ENCODE peak calls at places on chromosomes 7 and 10, in five cellular contexts. A is Peyer's patch, F is cardiac fibroblast, T is progenitor cell of endocrine pancreas, G is lower lobe of right lung. E is an unnamed sample.

GRCh38 chr7:24933298-24933697 is 46.7 kb downstream of the OSBPL3 start:
- DNase-seq in F (no peak), T (no peak), A (no peak), G (no peak), E (no peak)

GRCh38 chr10:13706604-13707003 is 119.8 kb downstream of the PRPF18 start:
- DNase-seq in T (no peak), F (no peak), G (no peak), A (no peak), E (no peak)

GRCh38 chr10:60919551-60919950 is 24.4 kb downstream of the RHOBTB1 start:
- DNase-seq in A (no peak), F (no peak), G (no peak), T (no peak), E (no peak)

GRCh38 chr7:42945821-42946615 is 13.8 kb downstream of the MRPL32 start:
- DNase-seq in G (no peak), F (no peak), A (no peak), T (no peak), E (no peak)

GRCh38 chr7:117871401-117871777 is 1.9 kb downstream of the CTTNBP2 start:
- DNase-seq in T (no peak), G (no peak), A (no peak), F (no peak), E (no peak)

GRCh38 chr10:1465421-1465902 is 271.9 kb downstream of the ADARB2 start:
- DNase-seq in F (no peak), G (no peak), T (no peak), A (peak; percentile 37), E (no peak)

GRCh38 chr7:5422324-5423271 is 1.0 kb downstream of the TNRC18 start:
- DNase-seq in G (peak; percentile 63), T (no peak), A (no peak), F (peak; percentile 39), E (peak; percentile 26)

GRCh38 chr10:124612611-124613498 is 131.3 kb downstream of the FAM53B start:
- DNase-seq in A (peak; percentile 75), G (no peak), T (no peak), F (peak; percentile 75), E (peak; percentile 67)

GRCh38 chr7:22156205-22156604 is 200.7 kb downstream of the RAPGEF5 start:
- DNase-seq in T (no peak), A (no peak), G (no peak), F (peak; percentile 79), E (no peak)

GRCh38 chr10:4352566-4352961 is 473.4 kb upstream of the AKR1E2 start:
- DNase-seq in G (no peak), T (no peak), A (no peak), F (peak; percentile 39), E (no peak)

GRCh38 chr10:11528286-11528685 is 83.2 kb downstream of the USP6NL start:
- DNase-seq in A (no peak), T (no peak), F (no peak), G (no peak), E (no peak)

GRCh38 chr7:1811850-1812692 is 142.0 kb downstream of the ELFN1 start:
- DNase-seq in T (no peak), F (no peak), A (no peak), G (no peak), E (no peak)

GRCh38 chr10:112374724-112375541 is 1.0 kb downstream of the ACSL5 start:
- DNase-seq in T (no peak), F (no peak), G (no peak), A (peak; percentile 46), E (no peak)

GRCh38 chr10:64576497-64576896 is 1055.3 kb downstream of the REEP3 start:
- DNase-seq in T (no peak), A (no peak), F (no peak), G (no peak), E (no peak)

GRCh38 chr10:70440296-70441160 is 953 bp downstream of the NODAL start:
- DNase-seq in F (no peak), G (no peak), T (no peak), A (no peak), E (no peak)

GRCh38 chr7:99997545-99998137 is 17.8 kb upstream of the ZKSCAN1 start:
- DNase-seq in F (peak; percentile 33), T (no peak), G (peak; percentile 68), A (peak; percentile 68), E (no peak)

GRCh38 chr10:43959854-43960415 is 311.3 kb upstream of the ZNF32 start:
- DNase-seq in G (no peak), A (no peak), T (no peak), F (no peak), E (no peak)

GRCh38 chr10:99709480-99710229 is 22.3 kb downstream of the COX15 start:
- DNase-seq in G (no peak), F (peak; percentile 32), A (no peak), T (no peak), E (no peak)

GRCh38 chr7:30349170-30349569 is 64.8 kb downstream of the ZNRF2 start:
- DNase-seq in G (no peak), A (no peak), F (no peak), T (no peak), E (no peak)

GRCh38 chr10:132389631-132390454 is 7.2 kb upstream of the PWWP2B start:
- DNase-seq in A (no peak), T (no peak), F (no peak), G (peak; percentile 44), E (no peak)

GRCh38 chr7:69599879-69600764 is 1.8 kb downstream of the AUTS2 start:
- DNase-seq in G (no peak), T (no peak), A (no peak), F (no peak), E (no peak)

GRCh38 chr10:31864834-31865518 is 63.7 kb downstream of the ARHGAP12 start:
- DNase-seq in F (peak; percentile 55), T (no peak), G (no peak), A (no peak), E (no peak)

GRCh38 chr7:88758355-88759215 is 915 bp upstream of the ZNF804B start:
- DNase-seq in F (no peak), G (no peak), A (no peak), T (no peak), E (no peak)

GRCh38 chr7:157772486-157773130 is 435.8 kb downstream of the DNAJB6 start:
- DNase-seq in T (no peak), F (no peak), G (peak; percentile 40), A (no peak), E (no peak)

GRCh38 chr10:80090120-80090519 is 11.7 kb downstream of the TMEM254 start:
- DNase-seq in F (no peak), G (no peak), T (no peak), A (no peak), E (no peak)

GRCh38 chr10:88232029-88232895 is 350.9 kb downstream of the RNLS start:
- DNase-seq in F (peak; percentile 73), A (no peak), T (no peak), G (peak; percentile 78), E (no peak)

GRCh38 chr7:77685219-77685618 is 11.0 kb upstream of the RSBN1L start:
- DNase-seq in G (no peak), T (no peak), A (no peak), F (peak; percentile 23), E (peak; percentile 70)

GRCh38 chr7:106895246-106895864 is 30.3 kb downstream of the PIK3CG start:
- DNase-seq in F (no peak), T (no peak), A (peak; percentile 65), G (no peak), E (peak; percentile 84)

GRCh38 chr7:104845541-104845940 is 168.5 kb upstream of the KMT2E start:
- DNase-seq in T (no peak), G (no peak), A (no peak), F (no peak), E (no peak)

GRCh38 chr7:5629941-5630340 is 151.5 kb downstream of the RNF216 start:
- DNase-seq in G (no peak), T (no peak), F (peak; percentile 86), A (no peak), E (no peak)

GRCh38 chr10:3784510-3785250 is at the start of gene KLF6:
- DNase-seq in T (peak; percentile 42), F (peak; percentile 42), G (peak; percentile 77), A (no peak), E (no peak)

GRCh38 chr10:77756319-77757232 is 119.0 kb upstream of the KCNMA1 start:
- DNase-seq in G (no peak), A (no peak), F (peak; percentile 89), T (peak; percentile 33), E (peak; percentile 13)
- TF ChIP-seq CTCF in G (peak; percentile 41), A (no peak), F (peak; percentile 89), T (peak; percentile 75), E (peak; percentile 44)

DNA sequence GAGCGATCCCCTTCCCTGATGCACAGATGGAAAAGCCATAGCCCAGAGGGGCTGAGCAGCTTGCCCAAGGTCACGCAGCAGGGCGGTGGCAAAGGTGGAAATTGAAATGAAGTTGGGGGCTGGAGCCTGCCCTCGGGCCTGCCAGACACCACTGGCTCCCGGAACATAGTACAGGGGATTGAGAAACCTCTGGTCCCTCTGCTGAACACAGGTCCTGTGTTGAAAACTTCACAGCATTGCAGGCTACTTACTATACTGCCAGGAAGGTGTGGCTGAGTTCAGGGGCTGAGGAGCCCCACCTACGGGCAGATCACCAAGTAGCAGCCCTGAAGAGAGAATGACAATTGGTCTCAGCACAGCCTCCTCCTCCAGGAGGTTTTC is 326.7 kb downstream of the PLXNA4 start:
- DNase-seq in G (no peak), A (no peak), F (peak; percentile 1), T (no peak), E (no peak)
- TF ChIP-seq CTCF in G (no peak), A (no peak), F (no peak), T (peak; percentile 38), E (no peak)

DNA sequence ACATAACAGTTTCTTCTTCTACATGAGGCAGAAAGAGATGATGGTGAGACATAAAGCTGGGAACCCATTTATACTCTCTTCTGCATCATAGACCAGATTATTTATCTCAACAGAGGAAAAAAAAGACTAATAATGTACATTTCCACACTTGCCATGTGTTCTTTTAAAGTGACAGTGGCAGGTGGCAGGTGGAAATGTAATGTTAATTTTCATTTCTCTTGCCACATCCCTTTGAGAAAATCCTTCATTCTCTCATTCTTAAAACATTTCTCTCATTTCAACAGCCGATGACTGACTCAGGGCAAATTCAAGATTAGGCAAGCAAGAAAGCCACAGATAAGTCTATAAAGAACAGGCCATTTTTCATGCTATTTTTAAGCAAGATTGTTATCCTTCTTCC is 635.6 kb upstream of the SORCS1 start:
- DNase-seq in G (no peak), T (no peak), A (no peak), F (no peak), E (no peak)
- TF ChIP-seq CTCF in G (no peak), T (no peak), A (no peak), F (no peak), E (no peak)

DNA sequence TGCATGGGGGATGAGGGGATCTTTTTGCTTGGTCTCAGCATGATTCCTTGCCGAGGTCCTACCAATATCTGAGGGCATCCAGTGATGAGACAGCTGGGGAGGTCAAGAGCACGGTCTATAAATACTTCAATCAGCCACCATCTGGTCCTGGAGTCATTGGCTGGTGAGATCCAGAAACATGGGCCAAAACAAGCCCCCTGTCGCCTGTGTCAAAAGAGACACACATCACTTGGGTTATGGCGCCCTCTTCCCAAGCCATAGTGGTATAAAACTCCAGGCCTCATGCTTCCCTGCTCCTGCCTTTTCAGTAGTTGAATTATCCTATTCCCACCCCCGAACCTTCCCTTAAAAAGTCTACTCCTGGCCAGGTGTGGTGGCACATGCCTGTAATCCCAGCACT is 60.9 kb downstream of the SLC35B4 start:
- DNase-seq in A (no peak), G (no peak), T (no peak), F (no peak), E (no peak)
- TF ChIP-seq CTCF in A (no peak), G (no peak), T (no peak), F (no peak), E (no peak)

E was measured in HL-60.